ENCODE peak calls at places on chromosomes 13 and 19, in four cellular contexts. Z is HepG2, K is astrocyte of the spinal cord, U is stomach. E is an unnamed sample.

GRCh38 chr19:40594251-40594650 is 6.9 kb upstream of the LTBP4 start:
- DNase-seq in Z (no peak), K (no peak), U (no peak), E (no peak)

GRCh38 chr13:48412881-48413351 is at the start of gene LPAR6:
- DNase-seq in Z (peak), K (peak), U (no peak), E (peak)

GRCh38 chr19:55304279-55304978 is 20.6 kb downstream of the BRSK1 start:
- DNase-seq in Z (peak), K (peak), U (peak), E (no peak)

GRCh38 chr13:53201454-53202225 is 173.0 kb downstream of the OLFM4 start:
- DNase-seq in Z (no peak), K (no peak), U (no peak), E (peak)

GRCh38 chr13:37534181-37534580 is 64.4 kb downstream of the POSTN start:
- DNase-seq in Z (no peak), K (peak), U (no peak), E (no peak)

GRCh38 chr13:40169476-40169875 is 497.0 kb downstream of the FOXO1 start:
- DNase-seq in Z (no peak), K (no peak), U (no peak), E (no peak)

GRCh38 chr19:49585023-49585422 is 3.9 kb downstream of the PRRG2 start:
- DNase-seq in Z (no peak), K (no peak), U (no peak), E (no peak)

GRCh38 chr13:50127726-50128291 is 112.6 kb downstream of the KCNRG start:
- DNase-seq in Z (no peak), K (no peak), U (no peak), E (peak)

GRCh38 chr19:29528946-29529645 is 3.3 kb downstream of the VSTM2B start:
- DNase-seq in Z (no peak), K (no peak), U (no peak), E (no peak)

GRCh38 chr13:30862707-30863106 is 43.4 kb upstream of the MEDAG start:
- DNase-seq in Z (no peak), K (peak), U (no peak), E (no peak)

GRCh38 chr19:18519962-18520847 is 1.7 kb downstream of the ELL start:
- DNase-seq in Z (peak), K (peak), U (peak), E (peak)

GRCh38 chr19:45450042-45450380 is 17.8 kb upstream of the FOSB start:
- DNase-seq in Z (no peak), K (no peak), U (no peak), E (peak)

GRCh38 chr19:41431426-41432386 is 4.5 kb upstream of the B3GNT8 start:
- DNase-seq in Z (peak), K (peak), U (no peak), E (no peak)

GRCh38 chr19:42074513-42075363 is 1.2 kb upstream of the ZNF574 start:
- DNase-seq in Z (no peak), K (no peak), U (no peak), E (peak)

GRCh38 chr13:35848316-35848715 is 282.9 kb downstream of the DCLK1 start:
- DNase-seq in Z (no peak), K (no peak), U (no peak), E (no peak)

GRCh38 chr19:40089462-40089861 is 1.3 kb downstream of the ZNF780A start:
- DNase-seq in Z (no peak), K (peak), U (no peak), E (no peak)

GRCh38 chr13:42377640-42378382 is 105.9 kb downstream of the AKAP11 start:
- DNase-seq in Z (no peak), K (peak), U (no peak), E (no peak)

GRCh38 chr19:1239796-1240737 is 1.5 kb upstream of the ATP5F1D start:
- DNase-seq in Z (peak), K (peak), U (peak), E (peak)

GRCh38 chr13:28628250-28628649 is 30.7 kb upstream of the POMP start:
- DNase-seq in Z (no peak), K (no peak), U (no peak), E (no peak)

GRCh38 chr13:51380269-51380668 is 40.8 kb downstream of the SERPINE3 start:
- DNase-seq in Z (no peak), K (peak), U (no peak), E (no peak)

GRCh38 chr13:113841355-113841653 is 22.6 kb downstream of the GAS6 start:
- DNase-seq in Z (no peak), K (no peak), U (no peak), E (no peak)

GRCh38 chr13:74114202-74114601 is 20.0 kb downstream of the KLF12 start:
- DNase-seq in Z (no peak), K (peak), U (no peak), E (no peak)

GRCh38 chr19:13089139-13089856 is 13.4 kb downstream of the LYL1 start:
- DNase-seq in Z (peak), K (no peak), U (no peak), E (no peak)

GRCh38 chr13:71464673-71465072 is 402.3 kb downstream of the DACH1 start:
- DNase-seq in Z (no peak), K (no peak), U (no peak), E (no peak)

GRCh38 chr19:49101160-49101559 is 13.0 kb upstream of the LIN7B start:
- DNase-seq in Z (no peak), K (no peak), U (no peak), E (no peak)

GRCh38 chr19:17706750-17707181 is 12.5 kb upstream of the MAP1S start:
- DNase-seq in Z (peak), K (peak), U (no peak), E (no peak)

GRCh38 chr13:19586904-19587634 is 25.7 kb upstream of the TPTE2 start:
- DNase-seq in Z (peak), K (peak), U (peak), E (peak)
- H3K4me3 ChIP-seq in Z (peak), K (no peak), U (no peak), E (no peak)

GRCh38 chr13:101121608-101122007 is 294.7 kb downstream of the NALCN start:
- DNase-seq in Z (no peak), K (no peak), U (no peak), E (no peak)
- H3K4me3 ChIP-seq in Z (no peak), K (no peak), U (no peak), E (no peak)

GRCh38 chr19:43534305-43534612 is 1.3 kb downstream of the ZNF575 start:
- DNase-seq in Z (no peak), K (no peak), U (no peak), E (no peak)
- H3K4me3 ChIP-seq in Z (no peak), K (peak), U (peak), E (peak)

GRCh38 chr19:7349961-7350711 is 1.4 kb downstream of the ARHGEF18 start:
- DNase-seq in Z (no peak), K (no peak), U (no peak), E (no peak)
- H3K4me3 ChIP-seq in Z (no peak), K (no peak), U (peak), E (no peak)

GRCh38 chr19:7494416-7495098 is 5.7 kb upstream of the PEX11G start:
- DNase-seq in Z (peak), K (no peak), U (peak), E (peak)
- H3K4me3 ChIP-seq in Z (peak), K (no peak), U (no peak), E (no peak)

GRCh38 chr13:21060063-21060826 is 1.1 kb downstream of the LATS2 start:
- DNase-seq in Z (no peak), K (peak), U (peak), E (peak)
- H3K4me3 ChIP-seq in Z (peak), K (peak), U (peak), E (peak)

GRCh38 chr13:27295660-27296059 is 25.0 kb downstream of the RASL11A start:
- DNase-seq in Z (no peak), K (no peak), U (no peak), E (no peak)

GRCh38 chr13:27295096-27295495 is 24.5 kb downstream of the RASL11A start:
- DNase-seq in Z (no peak), K (no peak), U (no peak), E (no peak)

GRCh38 chr13:27296496-27296895 is 25.9 kb downstream of the RASL11A start:
- DNase-seq in Z (no peak), K (peak), U (no peak), E (no peak)

GRCh38 chr13:27293051-27293691 is 22.5 kb downstream of the RASL11A start:
- DNase-seq in Z (no peak), K (no peak), U (no peak), E (no peak)

GRCh38 chr13:27293873-27294515 is 23.4 kb downstream of the RASL11A start:
- DNase-seq in Z (no peak), K (no peak), U (no peak), E (no peak)
- H3K4me3 ChIP-seq in Z (no peak), K (no peak), U (no peak), E (no peak)

GRCh38 chr19:56836059-56836458 is 4.5 kb downstream of the PEG3 start:
- DNase-seq in Z (no peak), K (no peak), U (no peak), E (no peak)

GRCh38 chr19:56837004-56837403 is 3.5 kb downstream of the PEG3 start:
- DNase-seq in Z (peak), K (no peak), U (no peak), E (no peak)

GRCh38 chr19:56837892-56838679 is 2.4 kb downstream of the PEG3 start:
- DNase-seq in Z (peak), K (peak), U (no peak), E (peak)

GRCh38 chr19:56838680-56838929 is 1.9 kb downstream of the PEG3 start:
- DNase-seq in Z (no peak), K (no peak), U (no peak), E (no peak)

GRCh38 chr19:56837492-56837891 is 3.0 kb downstream of the PEG3 start:
- DNase-seq in Z (peak), K (peak), U (peak), E (peak)
- H3K4me3 ChIP-seq in Z (peak), K (no peak), U (peak), E (no peak)

GRCh38 chr19:33062902-33063301 is 1.8 kb downstream of the RHPN2 start:
- DNase-seq in Z (no peak), K (no peak), U (no peak), E (no peak)

GRCh38 chr19:33064778-33065550 is at the start of gene RHPN2:
- DNase-seq in Z (peak), K (peak), U (peak), E (peak)

GRCh38 chr19:33060586-33060985 is 4.1 kb downstream of the RHPN2 start:
- DNase-seq in Z (no peak), K (no peak), U (no peak), E (no peak)

GRCh38 chr19:33064117-33064777 is 441 bp downstream of the RHPN2 start:
- DNase-seq in Z (no peak), K (no peak), U (peak), E (peak)

DNA sequence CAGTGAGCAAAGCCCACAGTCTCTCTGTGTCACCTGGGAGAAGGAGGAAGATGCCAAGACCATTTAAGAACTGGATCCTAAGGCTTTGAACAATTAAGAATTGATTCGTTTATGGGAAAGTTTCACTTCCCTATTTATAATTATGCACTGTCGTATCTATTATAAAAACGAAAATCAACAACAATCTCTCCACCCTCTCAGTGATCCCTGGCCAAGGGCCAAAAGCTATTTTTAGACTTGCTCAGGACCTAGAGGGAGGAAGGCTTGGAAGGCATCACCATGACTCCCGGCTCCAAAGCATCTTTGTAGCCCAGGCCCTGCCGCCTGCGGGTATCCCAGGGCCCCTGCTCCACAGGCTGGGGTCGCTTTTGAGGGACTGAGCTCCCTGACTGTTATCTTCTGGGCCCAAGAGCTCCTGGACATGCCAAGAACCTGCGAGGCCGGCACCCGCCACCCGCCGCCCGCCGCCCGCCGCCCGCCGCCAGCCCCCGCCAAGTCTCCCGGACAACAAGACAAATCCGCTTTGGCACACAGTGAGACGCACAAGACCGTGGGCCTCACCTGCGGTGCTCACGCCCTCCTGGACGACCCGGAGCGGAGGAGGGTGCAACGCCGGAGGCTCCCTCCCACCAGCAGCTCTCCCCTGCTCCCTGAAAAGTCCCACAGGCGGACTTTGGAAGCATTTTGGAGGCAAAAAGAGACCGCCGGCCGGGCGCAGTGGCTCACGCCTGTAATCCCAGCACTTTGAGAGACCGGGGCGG is 1.2 kb downstream of the RHPN2 start:
- DNase-seq in Z (no peak), K (peak), U (peak), E (peak)
- H3K4me3 ChIP-seq in Z (peak), K (peak), U (peak), E (peak)